ENCODE peak calls at places on chromosomes 12 and 14, in five cellular contexts. X is PC-9, N is neural progenitor cell, U is IMR-90, R is foreskin keratinocyte. E is an unnamed sample.
A peak's percentile ranks its signal among the peaks of the same experiment; 100 is the strongest.

GRCh38 chr12:57461904-57462306 is 2.3 kb downstream of the GLI1 start:
- DNase-seq in U (peak; percentile 33), N (no peak), R (no peak), X (no peak), E (no peak)

GRCh38 chr14:101980700-101981099 is 16.3 kb downstream of the DYNC1H1 start:
- DNase-seq in R (peak; percentile 98), N (no peak), X (peak; percentile 95), U (peak; percentile 99), E (peak; percentile 99)

GRCh38 chr12:15589328-15590032 is 199.7 kb downstream of the EPS8 start:
- DNase-seq in X (no peak), N (no peak), R (no peak), U (no peak), E (no peak)

GRCh38 chr12:12999276-12999958 is 648 bp downstream of the HEBP1 start:
- DNase-seq in N (peak; percentile 64), R (no peak), X (no peak), U (no peak), E (no peak)

GRCh38 chr12:13959131-13959734 is 22.2 kb downstream of the GRIN2B start:
- DNase-seq in U (no peak), X (no peak), R (no peak), N (no peak), E (no peak)

GRCh38 chr12:66065146-66065545 is 65.4 kb downstream of the LLPH start:
- DNase-seq in N (no peak), X (no peak), U (peak; percentile 47), R (no peak), E (no peak)

GRCh38 chr14:92525318-92526095 is 11.9 kb downstream of the RIN3 start:
- DNase-seq in X (no peak), R (no peak), U (no peak), N (no peak), E (no peak)

GRCh38 chr14:30333934-30334333 is 225.0 kb upstream of the G2E3 start:
- DNase-seq in X (no peak), U (peak; percentile 5), R (no peak), N (no peak), E (no peak)

GRCh38 chr12:116594325-116595038 is 35.3 kb downstream of the MAP1LC3B2 start:
- DNase-seq in X (no peak), N (no peak), U (no peak), R (no peak), E (no peak)

GRCh38 chr12:122086641-122087285 is 8.2 kb downstream of the MLXIP start:
- DNase-seq in N (no peak), X (no peak), U (no peak), R (no peak), E (no peak)

GRCh38 chr12:68400231-68400829 is 68.2 kb upstream of the MDM1 start:
- DNase-seq in N (no peak), R (no peak), X (no peak), U (no peak), E (peak; percentile 48)

GRCh38 chr12:9792961-9793617 is 32.4 kb upstream of the CD69 start:
- DNase-seq in N (no peak), U (peak; percentile 70), X (no peak), R (peak; percentile 43), E (no peak)

GRCh38 chr14:71103662-71104484 is 196.6 kb downstream of the PCNX1 start:
- DNase-seq in U (peak; percentile 80), N (peak; percentile 60), X (no peak), R (peak; percentile 48), E (peak; percentile 25)

GRCh38 chr14:33505295-33505962 is 445.4 kb downstream of the EGLN3 start:
- DNase-seq in N (no peak), U (no peak), R (no peak), X (no peak), E (no peak)

GRCh38 chr12:127964717-127965116 is 302.3 kb upstream of the TMEM132C start:
- DNase-seq in U (no peak), R (no peak), N (no peak), X (no peak), E (no peak)

GRCh38 chr12:89840162-89840922 is 131.7 kb upstream of the ATP2B1 start:
- DNase-seq in N (no peak), U (peak; percentile 51), X (no peak), R (no peak), E (no peak)

GRCh38 chr12:104682790-104683279 is 226.1 kb downstream of the CHST11 start:
- DNase-seq in U (no peak), X (no peak), N (no peak), R (no peak), E (no peak)

GRCh38 chr12:17076335-17076734 is 470.4 kb upstream of the LMO3 start:
- DNase-seq in X (peak; percentile 67), R (no peak), U (no peak), N (no peak), E (no peak)

GRCh38 chr12:111887916-111888745 is 46.1 kb downstream of the MAPKAPK5 start:
- DNase-seq in N (no peak), X (no peak), R (no peak), U (no peak), E (no peak)

GRCh38 chr12:111569363-111570089 is 29.6 kb downstream of the ATXN2 start:
- DNase-seq in X (peak; percentile 14), R (no peak), U (no peak), N (no peak), E (no peak)

GRCh38 chr12:32586390-32586789 is 92.7 kb upstream of the DNM1L start:
- DNase-seq in R (peak; percentile 82), X (no peak), N (no peak), U (peak; percentile 54), E (no peak)

GRCh38 chr12:43762596-43762995 is 3.8 kb downstream of the IRAK4 start:
- DNase-seq in U (no peak), X (no peak), R (peak; percentile 33), N (no peak), E (no peak)

GRCh38 chr14:50312734-50313054 is 570 bp downstream of the DMAC2L start:
- DNase-seq in X (no peak), R (no peak), U (no peak), N (no peak), E (no peak)

GRCh38 chr14:61077437-61077836 is 96.4 kb downstream of the SLC38A6 start:
- DNase-seq in R (no peak), N (no peak), U (no peak), X (no peak), E (no peak)

GRCh38 chr14:81669308-81669707 is 135.7 kb upstream of the SEL1L start:
- DNase-seq in U (no peak), N (no peak), R (no peak), X (no peak), E (no peak)

GRCh38 chr12:130463259-130463658 is 125.6 kb downstream of the PIWIL1 start:
- DNase-seq in U (no peak), X (no peak), N (no peak), R (no peak), E (no peak)

GRCh38 chr14:97930191-97930590 is 1133.0 kb downstream of the VRK1 start:
- DNase-seq in X (no peak), N (no peak), R (no peak), U (no peak), E (no peak)

GRCh38 chr12:69443916-69444315 is 26.3 kb upstream of the FRS2 start:
- DNase-seq in N (no peak), X (no peak), U (no peak), R (peak; percentile 62), E (no peak)

GRCh38 chr12:6771091-6771495 is 1.2 kb upstream of the LAG3 start:
- DNase-seq in N (no peak), X (no peak), R (no peak), U (no peak), E (no peak)

GRCh38 chr14:104953896-104954656 is 24.1 kb downstream of the AHNAK2 start:
- DNase-seq in R (no peak), U (no peak), X (no peak), N (no peak), E (no peak)
- TF ChIP-seq CTCF in R (no peak), U (no peak), X (no peak), N (no peak), E (no peak)

GRCh38 chr14:22994762-22995275 is 12.5 kb upstream of the AJUBA start:
- DNase-seq in R (peak; percentile 44), U (peak; percentile 48), X (no peak), N (peak; percentile 55), E (no peak)
- TF ChIP-seq CTCF in R (peak; percentile 75), U (peak; percentile 71), X (no peak), N (peak; percentile 59), E (peak; percentile 71)

GRCh38 chr14:46259536-46259935 is 392.0 kb downstream of the RPL10L start:
- DNase-seq in N (peak; percentile 39), U (no peak), R (no peak), X (no peak), E (no peak)
- TF ChIP-seq CTCF in N (peak; percentile 30), U (no peak), R (no peak), X (no peak), E (no peak)

GRCh38 chr14:77708749-77709148 is 846 bp downstream of the SLIRP start:
- DNase-seq in X (no peak), U (no peak), N (no peak), R (no peak), E (no peak)

GRCh38 chr14:77709412-77709811 is 1.5 kb downstream of the SLIRP start:
- DNase-seq in U (no peak), X (no peak), N (no peak), R (no peak), E (no peak)

GRCh38 chr14:77710364-77710763 is 2.5 kb downstream of the SLIRP start:
- DNase-seq in R (no peak), U (no peak), X (no peak), N (no peak), E (no peak)

GRCh38 chr14:77707355-77707723 is 484 bp downstream of the ALKBH1 start:
- DNase-seq in X (peak; percentile 36), N (peak; percentile 54), U (peak; percentile 63), R (peak; percentile 43), E (no peak)

GRCh38 chr14:77707724-77708408 is at the start of the genes ALKBH1 and SLIRP:
- DNase-seq in U (peak; percentile 72), N (peak; percentile 92), R (peak; percentile 71), X (peak; percentile 92), E (peak; percentile 32)
- TF ChIP-seq CTCF in U (no peak), N (no peak), R (no peak), X (no peak), E (no peak)

GRCh38 chr12:54560374-54560858 is 11.0 kb downstream of the PDE1B start:
- DNase-seq in X (no peak), R (no peak), U (peak; percentile 36), N (peak; percentile 91), E (no peak)
- TF ChIP-seq CTCF in X (no peak), R (no peak), U (no peak), N (no peak), E (no peak)

GRCh38 chr14:66746316-66747006 is 238.5 kb downstream of the GPHN start:
- DNase-seq in N (peak; percentile 39), X (peak; percentile 6), U (peak; percentile 58), R (peak; percentile 42), E (peak; percentile 5)
- TF ChIP-seq CTCF in N (peak; percentile 63), X (peak; percentile 78), U (peak; percentile 52), R (peak; percentile 71), E (peak; percentile 60)

E was measured in kidney epithelial cell.